ENCODE peak calls at places on chromosomes 5 and 9, in five cellular contexts. H is hepatocyte; Y is lung; F is thoracic aorta; G is effector memory CD4-positive, alpha-beta T cell. C is an unnamed sample. For H3K9me3, the result is how much of the 10 kb centered on the place peaks cover.

GRCh38 chr9:16871358-16872151 is 1.1 kb upstream of the BNC2 start:
- DNase-seq in F (peak), Y (peak), G (no peak), H (peak), C (peak)

GRCh38 chr9:36258989-36259315 is 704 bp upstream of the GNE start:
- DNase-seq in H (no peak), F (no peak), G (no peak), Y (no peak), C (peak)

GRCh38 chr9:98009926-98010325 is 26.8 kb downstream of the ANP32B start:
- DNase-seq in F (no peak), G (no peak), H (no peak), Y (no peak), C (no peak)

GRCh38 chr5:74279244-74279643 is 361.3 kb downstream of the ENC1 start:
- DNase-seq in Y (no peak), G (no peak), F (no peak), H (no peak), C (no peak)

GRCh38 chr5:61277190-61277589 is 54.9 kb upstream of the ZSWIM6 start:
- DNase-seq in H (no peak), Y (no peak), G (no peak), F (no peak), C (no peak)

GRCh38 chr5:55554879-55555278 is 20.1 kb upstream of the PLPP1 start:
- DNase-seq in F (no peak), Y (no peak), H (no peak), G (no peak), C (no peak)

GRCh38 chr5:129148-129547 is 37.2 kb downstream of the PLEKHG4B start:
- DNase-seq in F (no peak), H (no peak), Y (no peak), G (no peak), C (no peak)

GRCh38 chr5:73274121-73274520 is 101.1 kb downstream of the TMEM174 start:
- DNase-seq in Y (no peak), F (no peak), H (no peak), G (no peak), C (no peak)

GRCh38 chr9:135993409-135993742 is 32.2 kb upstream of the UBAC1 start:
- DNase-seq in G (no peak), Y (no peak), H (no peak), F (no peak), C (no peak)

GRCh38 chr9:34508951-34509350 is 13.8 kb downstream of the ENHO start:
- DNase-seq in G (no peak), Y (no peak), H (no peak), F (no peak), C (peak)

GRCh38 chr5:168086104-168086610 is 205.3 kb upstream of the WWC1 start:
- DNase-seq in G (no peak), F (no peak), Y (no peak), H (peak), C (peak)

GRCh38 chr9:130078547-130078946 is 24.8 kb downstream of the GPR107 start:
- DNase-seq in Y (no peak), F (no peak), G (no peak), H (no peak), C (peak)

GRCh38 chr9:91825422-91825821 is 124.6 kb downstream of the ROR2 start:
- DNase-seq in Y (no peak), G (no peak), F (no peak), H (no peak), C (peak)

GRCh38 chr5:34859253-34859652 is 20.3 kb downstream of the TTC23L start:
- DNase-seq in F (no peak), G (no peak), H (no peak), Y (no peak), C (no peak)

GRCh38 chr9:73153793-73154227 is 2.1 kb downstream of the ANXA1 start:
- DNase-seq in Y (no peak), G (no peak), F (no peak), H (no peak), C (no peak)

GRCh38 chr9:73152953-73153352 is 1.3 kb downstream of the ANXA1 start:
- DNase-seq in Y (no peak), F (no peak), G (no peak), H (no peak), C (no peak)

GRCh38 chr9:73152445-73152844 is 780 bp downstream of the ANXA1 start:
- DNase-seq in H (peak), G (no peak), F (no peak), Y (no peak), C (no peak)

GRCh38 chr9:73149371-73150067 is 2.1 kb upstream of the ANXA1 start:
- DNase-seq in H (peak), F (no peak), G (no peak), Y (no peak), C (no peak)

GRCh38 chr9:73151653-73152382 is at the start of gene ANXA1:
- DNase-seq in Y (no peak), F (no peak), H (peak), G (peak), C (no peak)
- H3K4me3 ChIP-seq in Y (peak), F (peak), H (peak), G (peak), C (peak)

GRCh38 chr9:96813607-96814006 is 35.7 kb upstream of the ZNF510 start:
- DNase-seq in H (no peak), F (no peak), G (no peak), Y (no peak), C (no peak)
- H3K9me3 ChIP-seq in H (under half), F (half or more), G (under half), Y (under half), C (under half)

DNA sequence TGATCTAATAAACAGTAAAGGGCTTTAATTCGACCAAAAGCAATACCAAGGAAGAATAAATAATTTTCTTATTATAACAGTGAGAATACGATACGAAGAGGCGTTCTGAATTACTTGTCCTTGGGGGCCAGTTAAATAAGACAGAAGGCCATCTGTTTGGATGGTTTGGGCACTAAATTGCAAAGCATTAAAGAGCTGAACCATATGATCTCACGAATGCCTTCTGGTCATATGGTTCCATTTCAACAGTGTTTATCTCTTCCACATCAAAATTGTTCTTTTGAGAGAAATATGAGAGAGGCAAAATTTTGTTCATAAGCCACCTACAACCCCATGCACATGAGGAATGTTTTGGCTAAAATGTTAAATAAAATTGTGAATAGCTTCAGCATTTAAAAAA is 605.4 kb downstream of the PTPRD start:
- DNase-seq in G (no peak), Y (no peak), F (no peak), H (no peak), C (no peak)
- H3K4me3 ChIP-seq in G (no peak), Y (no peak), F (no peak), H (no peak), C (no peak)

GRCh38 chr5:178490935-178491632 is 99.1 kb downstream of the COL23A1 start:
- DNase-seq in Y (no peak), H (no peak), F (no peak), G (no peak), C (no peak)

GRCh38 chr5:178487911-178488310 is 102.3 kb downstream of the COL23A1 start:
- DNase-seq in G (no peak), H (no peak), F (no peak), Y (no peak), C (no peak)

GRCh38 chr5:178486305-178486704 is 103.9 kb downstream of the COL23A1 start:
- DNase-seq in F (no peak), H (no peak), G (no peak), Y (no peak), C (no peak)

GRCh38 chr5:178489281-178489976 is 100.8 kb downstream of the COL23A1 start:
- DNase-seq in G (no peak), Y (no peak), F (no peak), H (no peak), C (no peak)

DNA sequence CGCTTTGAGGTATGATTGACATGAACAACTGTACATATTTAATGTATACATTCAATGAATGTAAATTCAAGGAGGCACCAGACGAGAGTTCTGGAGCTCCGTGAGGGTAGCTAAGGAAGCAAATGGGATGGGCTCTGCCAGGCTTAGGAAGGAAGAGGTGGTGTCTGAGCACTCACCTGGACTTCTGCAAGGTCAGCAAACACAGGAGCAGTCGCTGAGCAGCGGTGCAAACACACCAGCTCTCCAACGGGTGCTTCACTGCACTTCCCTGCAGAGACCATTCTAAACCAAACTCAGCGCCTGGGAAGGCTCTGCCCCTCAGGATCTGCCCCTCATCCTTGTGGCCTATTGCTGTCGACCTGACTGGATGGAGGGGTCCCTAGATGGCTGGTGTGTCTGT is 101.5 kb downstream of the COL23A1 start:
- DNase-seq in Y (no peak), H (no peak), F (no peak), G (no peak), C (no peak)
- H3K9me3 ChIP-seq in Y (under half), H (under half), F (under half), G (under half), C (under half)

GRCh38 chr5:134411228-134411545 is 494 bp downstream of the CDKN2AIPNL start:
- DNase-seq in Y (no peak), F (no peak), G (no peak), H (no peak), C (no peak)
- H3K4me3 ChIP-seq in Y (peak), F (peak), G (peak), H (peak), C (peak)

GRCh38 chr5:178703015-178703414 is 27.4 kb downstream of the ZNF354A start:
- DNase-seq in Y (no peak), H (no peak), F (no peak), G (no peak), C (no peak)
- H3K9me3 ChIP-seq in Y (under half), H (under half), F (under half), G (under half), C (under half)

GRCh38 chr9:13033959-13034695 is 245.4 kb downstream of the MPDZ start:
- DNase-seq in H (peak), F (no peak), G (no peak), Y (peak), C (peak)

GRCh38 chr9:13032585-13032984 is 246.9 kb downstream of the MPDZ start:
- DNase-seq in F (no peak), H (no peak), Y (no peak), G (no peak), C (no peak)

GRCh38 chr9:13035822-13036221 is 243.7 kb downstream of the MPDZ start:
- DNase-seq in F (no peak), G (no peak), Y (no peak), H (no peak), C (no peak)

DNA sequence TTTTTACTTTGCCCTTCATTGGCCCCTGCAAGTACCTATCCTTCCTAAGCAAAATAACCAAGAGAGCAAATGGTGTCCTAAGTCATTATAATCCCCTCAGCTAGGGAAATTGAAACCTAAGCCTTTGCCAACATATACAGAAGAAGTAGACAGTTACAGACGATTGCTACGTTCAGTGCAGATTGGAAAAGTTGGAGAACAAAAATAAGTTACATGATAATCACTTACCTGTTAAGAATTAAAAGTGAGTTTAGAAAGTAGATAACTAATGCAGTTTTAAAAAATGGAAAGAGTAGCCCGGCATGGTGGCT is 244.8 kb downstream of the MPDZ start:
- DNase-seq in H (no peak), G (no peak), F (no peak), Y (no peak), C (no peak)
- H3K4me3 ChIP-seq in H (no peak), G (no peak), F (peak), Y (no peak), C (peak)

C was measured in sigmoid colon.